ENCODE peak calls at places on chromosomes 7 and 10, in eight cellular contexts. F, P, T, B, S, H, Y and D are unnamed samples.

GRCh38 chr10:689433-690226 is at the start of gene DIP2C:
- DNase-seq in F (peak), P (peak), T (peak), B (no peak), S (peak), H (peak), Y (peak), D (no peak)

GRCh38 chr10:59206204-59206720 is 29.8 kb downstream of the PHYHIPL start:
- DNase-seq in F (no peak), P (peak), T (no peak), B (no peak), S (no peak), H (no peak), Y (no peak), D (no peak)

GRCh38 chr10:103933557-103934121 is 15.7 kb upstream of the STN1 start:
- DNase-seq in F (no peak), P (no peak), T (no peak), B (no peak), S (no peak), H (no peak), Y (no peak), D (no peak)

GRCh38 chr10:71184402-71184801 is 28.0 kb upstream of the UNC5B start:
- DNase-seq in F (no peak), P (no peak), T (no peak), B (no peak), S (no peak), H (no peak), Y (no peak), D (no peak)

GRCh38 chr7:36279251-36279925 is 110.3 kb upstream of the ANLN start:
- DNase-seq in F (no peak), P (no peak), T (no peak), B (no peak), S (no peak), H (no peak), Y (no peak), D (no peak)

GRCh38 chr7:151157645-151158329 is 9.7 kb downstream of the GBX1 start:
- DNase-seq in F (no peak), P (peak), T (no peak), B (no peak), S (no peak), H (no peak), Y (peak), D (no peak)

GRCh38 chr7:34320926-34321609 is 336.9 kb upstream of the NPSR1 start:
- DNase-seq in F (peak), P (peak), T (peak), B (no peak), S (peak), H (peak), Y (peak), D (peak)

GRCh38 chr7:158602041-158602440 is 14.4 kb upstream of the PTPRN2 start:
- DNase-seq in F (no peak), P (no peak), T (no peak), B (no peak), S (no peak), H (no peak), Y (no peak), D (no peak)

GRCh38 chr7:46256870-46257528 is 335.9 kb upstream of the IGFBP3 start:
- DNase-seq in F (no peak), P (no peak), T (no peak), B (no peak), S (no peak), H (peak), Y (no peak), D (no peak)

GRCh38 chr7:113684165-113684564 is 234.6 kb downstream of the PPP1R3A start:
- DNase-seq in F (no peak), P (no peak), T (no peak), B (no peak), S (no peak), H (no peak), Y (no peak), D (no peak)
- H3K4me3 ChIP-seq in F (no peak), P (no peak), T (no peak), B (no peak), S (no peak), H (no peak), Y (no peak), D (no peak)

GRCh38 chr10:130161331-130161730 is 25.1 kb downstream of the GLRX3 start:
- DNase-seq in F (no peak), P (no peak), T (no peak), B (no peak), S (no peak), H (no peak), Y (no peak), D (no peak)

GRCh38 chr10:130167707-130168106 is 31.5 kb downstream of the GLRX3 start:
- DNase-seq in F (no peak), P (no peak), T (no peak), B (no peak), S (no peak), H (no peak), Y (no peak), D (no peak)

GRCh38 chr10:130169136-130169888 is 33.1 kb downstream of the GLRX3 start:
- DNase-seq in F (no peak), P (no peak), T (no peak), B (peak), S (no peak), H (no peak), Y (no peak), D (no peak)

GRCh38 chr10:130171196-130171595 is 35.0 kb downstream of the GLRX3 start:
- DNase-seq in F (no peak), P (no peak), T (no peak), B (no peak), S (no peak), H (no peak), Y (no peak), D (no peak)

GRCh38 chr10:130167193-130167592 is 31.0 kb downstream of the GLRX3 start:
- DNase-seq in F (no peak), P (no peak), T (no peak), B (no peak), S (no peak), H (no peak), Y (no peak), D (no peak)
- TF ChIP-seq CTCF in F (no peak), P (no peak), T (no peak), B (no peak), S (no peak), H (no peak), Y (no peak), D (no peak)

DNA sequence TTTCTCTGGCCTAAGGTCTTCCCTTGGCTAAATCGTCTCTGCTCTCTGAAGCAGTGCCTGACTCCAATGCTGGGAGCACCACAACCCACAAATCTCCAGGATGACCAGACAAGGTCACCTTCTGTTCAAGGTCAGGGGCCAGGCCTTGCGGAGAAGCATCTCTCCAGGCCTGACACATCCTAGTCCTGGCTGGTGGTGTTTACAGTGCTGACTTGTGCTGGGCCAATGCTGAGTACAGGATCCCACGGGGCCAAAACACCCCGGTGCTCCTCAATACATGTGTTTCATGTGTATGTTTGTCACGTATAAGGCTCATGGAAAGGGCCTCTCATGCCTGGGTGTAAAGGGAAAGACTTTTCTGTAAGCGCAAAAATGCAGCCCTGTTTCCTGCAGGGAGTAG is 51.7 kb upstream of the ZRANB1 start:
- DNase-seq in F (no peak), P (no peak), T (peak), B (no peak), S (no peak), H (no peak), Y (no peak), D (no peak)
- H3K4me3 ChIP-seq in F (no peak), P (no peak), T (no peak), B (no peak), S (no peak), H (no peak), Y (no peak), D (no peak)

DNA sequence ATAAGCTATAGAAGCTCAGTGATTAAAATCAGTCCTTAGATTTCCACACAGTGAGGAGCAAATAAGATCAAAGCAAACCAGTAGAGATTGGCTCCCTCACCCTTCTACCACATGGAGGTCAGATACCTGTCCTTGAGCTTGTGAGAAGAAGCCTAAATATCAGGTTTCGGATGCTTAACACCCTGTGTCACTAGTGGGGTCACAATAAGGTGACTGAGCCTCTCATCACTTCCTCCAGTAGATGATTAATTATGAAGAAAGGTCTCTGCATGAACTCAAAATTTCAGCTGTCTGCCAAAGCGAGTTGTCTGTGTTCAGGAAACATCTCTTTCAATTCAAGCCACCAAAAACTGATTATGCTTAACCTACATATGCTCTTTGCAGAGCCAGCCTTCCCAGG is 284.9 kb upstream of the SP8 start:
- DNase-seq in F (no peak), P (peak), T (no peak), B (no peak), S (no peak), H (no peak), Y (no peak), D (no peak)
- TF ChIP-seq CTCF in F (no peak), P (no peak), T (no peak), B (no peak), S (no peak), H (no peak), Y (no peak), D (no peak)

DNA sequence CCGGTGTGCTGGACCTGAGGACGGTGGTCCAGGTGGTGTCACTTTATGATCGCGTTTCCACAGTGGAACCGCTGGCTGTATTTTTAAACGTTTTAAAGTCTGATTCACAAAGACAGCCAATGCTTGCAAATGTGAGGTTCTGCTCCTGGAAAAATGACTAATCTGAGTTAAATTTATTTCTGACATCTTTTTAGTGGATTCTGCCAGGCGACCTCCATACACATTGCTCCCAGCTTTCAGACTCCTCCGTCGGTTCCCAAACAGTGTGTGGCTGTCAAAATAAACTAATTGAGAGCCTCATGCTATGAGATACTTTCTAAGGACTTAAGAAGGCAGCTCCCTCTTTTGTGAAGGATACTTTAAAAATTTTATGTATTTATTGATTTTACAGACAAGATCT is 12.7 kb upstream of the TTYH3 start:
- DNase-seq in F (no peak), P (no peak), T (no peak), B (no peak), S (no peak), H (no peak), Y (no peak), D (no peak)
- H3K4me3 ChIP-seq in F (no peak), P (no peak), T (no peak), B (no peak), S (no peak), H (no peak), Y (no peak), D (no peak)

DNA sequence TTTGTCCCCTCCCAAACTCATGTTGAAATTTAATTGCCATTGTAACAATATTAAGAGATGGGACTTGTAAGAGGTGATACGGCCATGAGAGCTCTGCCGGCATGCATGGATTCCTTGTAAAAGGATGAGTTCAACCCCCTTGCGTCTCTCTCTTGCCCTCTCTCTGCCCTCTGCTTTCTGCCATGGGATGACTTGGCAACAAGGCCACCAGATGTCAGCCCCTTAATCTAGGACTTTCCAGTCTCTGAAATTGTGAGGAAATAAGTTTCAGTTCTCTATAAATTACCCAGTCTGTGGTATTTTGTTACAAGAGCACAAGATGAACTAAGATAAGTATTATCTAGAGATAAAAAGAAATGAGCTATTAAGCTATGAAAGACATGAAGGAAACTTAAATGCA is 145.8 kb upstream of the AHR start:
- DNase-seq in F (no peak), P (no peak), T (no peak), B (no peak), S (no peak), H (no peak), Y (no peak), D (no peak)
- TF ChIP-seq CTCF in F (no peak), P (no peak), T (no peak), B (no peak), S (no peak), H (no peak), Y (no peak), D (no peak)

DNA sequence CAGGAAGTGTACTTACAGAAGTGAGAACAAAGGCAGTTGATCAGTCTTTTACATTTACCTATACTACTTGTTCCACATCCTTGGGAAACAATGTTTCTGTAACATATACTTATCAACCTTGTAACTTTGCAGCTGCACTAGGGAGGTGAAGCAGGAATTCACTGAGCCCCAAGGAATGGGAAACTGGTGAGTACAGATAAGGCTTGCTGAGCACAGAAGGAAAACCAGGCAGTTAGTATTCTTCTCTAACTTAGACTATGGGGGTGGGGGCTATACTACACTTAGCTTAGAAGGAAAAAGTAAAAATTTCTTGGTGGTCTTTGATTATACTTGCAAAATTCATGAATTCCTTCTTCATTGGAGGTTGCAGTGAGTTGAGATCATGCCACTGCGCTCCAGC is 6.9 kb upstream of the ZNF33A start:
- DNase-seq in F (no peak), P (no peak), T (no peak), B (no peak), S (no peak), H (no peak), Y (no peak), D (no peak)
- H3K4me3 ChIP-seq in F (no peak), P (no peak), T (no peak), B (no peak), S (no peak), H (no peak), Y (no peak), D (no peak)

GRCh38 chr7:104972510-104972909 is 41.5 kb upstream of the KMT2E start:
- DNase-seq in F (no peak), P (no peak), T (no peak), B (peak), S (no peak), H (no peak), Y (no peak), D (peak)
- TF ChIP-seq CTCF in F (no peak), P (no peak), T (no peak), B (no peak), S (no peak), H (no peak), Y (no peak), D (no peak)

GRCh38 chr10:86667421-86668181 is 710 bp upstream of the LDB3 start:
- DNase-seq in F (no peak), P (no peak), T (no peak), B (no peak), S (no peak), H (no peak), Y (no peak), D (no peak)

GRCh38 chr10:86666538-86666937 is 1.8 kb upstream of the LDB3 start:
- DNase-seq in F (no peak), P (no peak), T (no peak), B (no peak), S (no peak), H (no peak), Y (no peak), D (no peak)

GRCh38 chr10:86670876-86671275 is 2.6 kb downstream of the LDB3 start:
- DNase-seq in F (no peak), P (no peak), T (no peak), B (no peak), S (no peak), H (no peak), Y (no peak), D (no peak)

GRCh38 chr10:86670290-86670811 is 2.0 kb downstream of the LDB3 start:
- DNase-seq in F (no peak), P (no peak), T (no peak), B (no peak), S (no peak), H (no peak), Y (no peak), D (no peak)

GRCh38 chr10:86668297-86669165 is at the start of gene LDB3:
- DNase-seq in F (peak), P (peak), T (no peak), B (peak), S (no peak), H (peak), Y (no peak), D (no peak)
- H3K4me3 ChIP-seq in F (peak), P (no peak), T (peak), B (peak), S (no peak), H (no peak), Y (no peak), D (no peak)

GRCh38 chr10:131946321-131946751 is 35.4 kb downstream of the BNIP3 start:
- DNase-seq in F (no peak), P (peak), T (peak), B (peak), S (no peak), H (no peak), Y (peak), D (peak)

GRCh38 chr10:131946880-131947279 is 34.8 kb downstream of the BNIP3 start:
- DNase-seq in F (no peak), P (peak), T (peak), B (no peak), S (no peak), H (no peak), Y (peak), D (no peak)

GRCh38 chr10:131938681-131939080 is 37.9 kb downstream of the PPP2R2D start:
- DNase-seq in F (no peak), P (no peak), T (peak), B (no peak), S (no peak), H (no peak), Y (no peak), D (no peak)

GRCh38 chr10:131942455-131942854 is 39.3 kb downstream of the BNIP3 start:
- DNase-seq in F (no peak), P (no peak), T (no peak), B (no peak), S (no peak), H (no peak), Y (no peak), D (no peak)

GRCh38 chr10:131943021-131943814 is 38.5 kb downstream of the BNIP3 start:
- DNase-seq in F (no peak), P (peak), T (peak), B (no peak), S (no peak), H (peak), Y (no peak), D (no peak)
- TF ChIP-seq CTCF in F (peak), P (peak), T (peak), B (peak), S (peak), H (peak), Y (peak), D (peak)